ENCODE peak calls at places on chromosomes 7 and 10, in seven cellular contexts. F is SW 1271; B is adrenal gland; M is stimulated activated CD4-positive, alpha-beta T cell treated with anti-CD3 and anti-CD28 coated beads, Interleukin-4, amount 100 ng/mL, for 24 hours; W is activated CD4-positive, alpha-beta T cell treated with anti-CD3 and anti-CD28 coated beads for 48 hours; T is glutamatergic neuron; S is NCI-H748 treated with DMSO at 0.1 percent for 48 hours. N is an unnamed sample.

GRCh38 chr10:86349474-86349873 is 17.1 kb downstream of the GRID1 start:
- DNase-seq in F (peak; percentile 52), B (no peak), T (peak; percentile 59), S (peak; percentile 39), M (no peak), W (no peak), N (peak; percentile 37)

GRCh38 chr10:132185601-132186487 is 904 bp upstream of the DPYSL4 start:
- DNase-seq in T (peak; percentile 59), M (peak; percentile 45), F (no peak), B (peak; percentile 45), W (peak; percentile 75), S (peak; percentile 18), N (peak; percentile 40)

GRCh38 chr7:5429253-5429856 is 5.7 kb upstream of the TNRC18 start:
- DNase-seq in F (no peak), W (no peak), T (no peak), S (no peak), M (no peak), B (peak; percentile 70), N (peak; percentile 50)

GRCh38 chr7:117014099-117014656 is 60.9 kb downstream of the ST7 start:
- DNase-seq in M (no peak), F (no peak), S (no peak), T (no peak), W (no peak), B (no peak), N (no peak)

GRCh38 chr10:21260793-21261149 is 264.7 kb downstream of the SKIDA1 start:
- DNase-seq in B (no peak), S (no peak), W (no peak), M (no peak), F (no peak), T (no peak), N (no peak)

GRCh38 chr7:109101332-109101731 is 531.7 kb downstream of the DNAJB9 start:
- DNase-seq in B (no peak), M (no peak), S (no peak), W (no peak), T (no peak), F (no peak), N (no peak)

GRCh38 chr7:106070201-106070551 is 41.9 kb downstream of the SYPL1 start:
- DNase-seq in B (peak; percentile 58), S (no peak), M (no peak), F (no peak), W (no peak), T (no peak), N (peak; percentile 78)

GRCh38 chr7:404782-405488 is 114.7 kb downstream of the PDGFA start:
- DNase-seq in B (no peak), M (no peak), T (no peak), S (no peak), F (no peak), W (no peak), N (no peak)

GRCh38 chr10:61747341-61747740 is 84.6 kb downstream of the CABCOCO1 start:
- DNase-seq in B (no peak), T (no peak), S (no peak), M (no peak), F (no peak), W (no peak), N (no peak)

GRCh38 chr7:23357190-23358093 is 58.3 kb downstream of the MALSU1 start:
- DNase-seq in T (no peak), B (no peak), W (no peak), M (no peak), S (peak; percentile 29), F (peak; percentile 79), N (peak; percentile 35)

GRCh38 chr10:14712991-14713422 is 61.7 kb downstream of the FAM107B start:
- DNase-seq in T (no peak), S (no peak), M (no peak), W (no peak), F (no peak), B (no peak), N (no peak)

GRCh38 chr10:63083904-63084689 is 49.0 kb upstream of the NRBF2 start:
- DNase-seq in B (peak; percentile 47), M (peak; percentile 53), F (peak; percentile 67), W (peak; percentile 54), T (peak; percentile 24), S (peak; percentile 30), N (peak; percentile 80)

GRCh38 chr10:121087688-121088087 is 236.5 kb downstream of the WDR11 start:
- DNase-seq in S (no peak), M (no peak), T (no peak), B (no peak), F (no peak), W (no peak), N (no peak)

GRCh38 chr7:94949532-94949931 is 42.1 kb downstream of the PPP1R9A start:
- DNase-seq in T (no peak), M (no peak), W (no peak), F (no peak), S (no peak), B (no peak), N (no peak)

GRCh38 chr7:158263110-158263963 is 324.3 kb downstream of the PTPRN2 start:
- DNase-seq in S (no peak), M (no peak), F (no peak), W (no peak), T (peak; percentile 5), B (no peak), N (no peak)

GRCh38 chr7:102075126-102075525 is 211.5 kb upstream of the SH2B2 start:
- DNase-seq in T (no peak), W (no peak), S (no peak), M (no peak), F (no peak), B (no peak), N (no peak)

GRCh38 chr7:23043441-23043840 is 29.5 kb upstream of the HYCC1 start:
- DNase-seq in F (no peak), T (no peak), M (no peak), W (no peak), B (no peak), S (no peak), N (no peak)

GRCh38 chr10:72784551-72785421 is 92.8 kb downstream of the MCU start:
- DNase-seq in B (peak; percentile 57), F (no peak), W (no peak), T (peak; percentile 63), S (no peak), M (no peak), N (peak; percentile 69)

GRCh38 chr7:48280100-48280499 is 108.8 kb downstream of the ABCA13 start:
- DNase-seq in S (no peak), M (no peak), T (no peak), W (peak; percentile 17), B (no peak), F (no peak), N (peak; percentile 10)

GRCh38 chr10:78798976-78799730 is 269.6 kb upstream of the ZMIZ1 start:
- DNase-seq in S (no peak), M (no peak), W (no peak), F (no peak), B (no peak), T (no peak), N (no peak)

GRCh38 chr7:142897691-142898090 is 12.1 kb upstream of the TRPV6 start:
- DNase-seq in T (no peak), S (no peak), F (no peak), M (no peak), B (no peak), W (no peak), N (no peak)

GRCh38 chr10:95560288-95561199 is 627 bp downstream of the SORBS1 start:
- DNase-seq in B (peak; percentile 27), W (peak; percentile 52), M (peak; percentile 38), S (peak; percentile 40), T (peak; percentile 60), F (no peak), N (peak; percentile 42)

GRCh38 chr10:96719850-96720421 is 378 bp downstream of the PIK3AP1 start:
- DNase-seq in W (peak; percentile 69), T (peak; percentile 53), B (peak; percentile 23), F (no peak), S (peak; percentile 28), M (peak; percentile 52), N (no peak)

GRCh38 chr7:89607797-89608196 is 546.5 kb upstream of the STEAP1 start:
- DNase-seq in F (no peak), M (no peak), T (no peak), B (no peak), W (peak; percentile 44), S (no peak), N (no peak)

GRCh38 chr7:44158060-44158872 is 17.1 kb upstream of the MYL7 start:
- DNase-seq in F (no peak), M (no peak), W (no peak), T (no peak), S (no peak), B (no peak), N (no peak)

GRCh38 chr7:774161-775109 is 47.4 kb upstream of the PRKAR1B start:
- DNase-seq in F (no peak), S (peak; percentile 16), B (peak; percentile 43), M (peak; percentile 66), T (peak; percentile 85), W (peak; percentile 79), N (peak; percentile 75)

GRCh38 chr10:13633689-13634088 is 46.9 kb downstream of the PRPF18 start:
- DNase-seq in M (no peak), T (peak; percentile 68), W (no peak), S (no peak), B (no peak), F (no peak), N (peak; percentile 16)

GRCh38 chr10:87915989-87916388 is 52.6 kb downstream of the PTEN start:
- DNase-seq in F (no peak), T (no peak), W (no peak), M (no peak), S (no peak), B (no peak), N (no peak)

GRCh38 chr7:21193895-21194294 is 234.0 kb upstream of the SP4 start:
- DNase-seq in W (no peak), S (no peak), T (no peak), B (no peak), M (no peak), F (no peak), N (no peak)

GRCh38 chr10:99119258-99119748 is 116.3 kb downstream of the HPSE2 start:
- DNase-seq in B (no peak), F (no peak), W (no peak), T (no peak), S (no peak), M (no peak), N (no peak)

GRCh38 chr10:24463683-24464426 is 254.9 kb downstream of the KIAA1217 start:
- DNase-seq in B (peak; percentile 92), M (peak; percentile 33), W (peak; percentile 42), F (no peak), S (no peak), T (no peak), N (peak; percentile 93)